ENCODE peak calls at places on chromosomes 4 and X, in eight cellular contexts. U is astrocyte, X is pancreas, E is Caco-2, F is fibroblast of lung, K is cardiac muscle cell, O is testis, S is ascending aorta. H is an unnamed sample.

GRCh38 chr4:135917016-135917415 is 1615.3 kb downstream of the PCDH18 start:
- DNase-seq in U (peak; percentile 30), X (no peak), E (no peak), F (peak; percentile 49), K (no peak), O (no peak), S (no peak), H (no peak)

GRCh38 chr4:2839060-2839459 is 4.6 kb upstream of the ADD1 start:
- DNase-seq in U (no peak), X (no peak), E (no peak), F (no peak), K (no peak), O (no peak), S (no peak), H (no peak)

GRCh38 chrX:119981286-119982070 is 37.9 kb upstream of the NKAP start:
- DNase-seq in U (no peak), X (peak; percentile 30), E (peak; percentile 46), F (peak; percentile 8), K (peak; percentile 43), O (peak; percentile 25), S (no peak), H (peak; percentile 45)

GRCh38 chrX:120310861-120311631 is at the start of gene TMEM255A:
- DNase-seq in U (no peak), X (no peak), E (no peak), F (peak; percentile 14), K (peak; percentile 21), O (no peak), S (no peak), H (no peak)

GRCh38 chr4:139665079-139665689 is 435 bp upstream of the MGST2 start:
- DNase-seq in U (no peak), X (no peak), E (no peak), F (no peak), K (no peak), O (no peak), S (no peak), H (no peak)

GRCh38 chr4:72689929-72690328 is 120.9 kb upstream of the ADAMTS3 start:
- DNase-seq in U (no peak), X (no peak), E (no peak), F (no peak), K (no peak), O (no peak), S (no peak), H (no peak)

GRCh38 chrX:155757366-155757765 is 123.8 kb upstream of the VAMP7 start:
- DNase-seq in U (no peak), X (no peak), E (no peak), F (no peak), K (no peak), O (no peak), S (no peak), H (no peak)

GRCh38 chr4:59518005-59518823 is 1681.9 kb upstream of the ADGRL3 start:
- DNase-seq in U (no peak), X (no peak), E (no peak), F (no peak), K (no peak), O (no peak), S (no peak), H (no peak)

GRCh38 chrX:153530411-153531145 is 13.1 kb downstream of the ATP2B3 start:
- DNase-seq in U (no peak), X (no peak), E (no peak), F (no peak), K (no peak), O (no peak), S (no peak), H (no peak)

GRCh38 chr4:110639207-110640092 is 16.6 kb upstream of the PITX2 start:
- DNase-seq in U (no peak), X (no peak), E (no peak), F (no peak), K (no peak), O (no peak), S (no peak), H (no peak)

GRCh38 chrX:10797493-10797892 is 177.1 kb upstream of the MID1 start:
- DNase-seq in U (peak; percentile 28), X (no peak), E (no peak), F (peak; percentile 35), K (peak; percentile 15), O (no peak), S (no peak), H (no peak)

GRCh38 chrX:124594017-124594651 is 247.8 kb downstream of the SH2D1A start:
- DNase-seq in U (no peak), X (no peak), E (no peak), F (no peak), K (peak; percentile 0), O (peak; percentile 15), S (no peak), H (no peak)

GRCh38 chr4:184815046-184815877 is 10.5 kb downstream of the ACSL1 start:
- DNase-seq in U (peak; percentile 76), X (peak; percentile 91), E (peak; percentile 92), F (peak; percentile 81), K (peak; percentile 87), O (peak; percentile 84), S (no peak), H (peak; percentile 91)

GRCh38 chr4:184818216-184818564 is 7.6 kb downstream of the ACSL1 start:
- DNase-seq in U (no peak), X (no peak), E (no peak), F (no peak), K (no peak), O (no peak), S (no peak), H (peak; percentile 84)

GRCh38 chr4:184816962-184817361 is 8.8 kb downstream of the ACSL1 start:
- DNase-seq in U (no peak), X (no peak), E (no peak), F (no peak), K (no peak), O (no peak), S (no peak), H (peak; percentile 46)

GRCh38 chr4:184819786-184820185 is 6.0 kb downstream of the ACSL1 start:
- DNase-seq in U (no peak), X (no peak), E (no peak), F (no peak), K (no peak), O (no peak), S (no peak), H (no peak)

GRCh38 chr4:184817494-184818215 is 8.1 kb downstream of the ACSL1 start:
- DNase-seq in U (no peak), X (no peak), E (no peak), F (no peak), K (no peak), O (no peak), S (no peak), H (peak; percentile 52)
- TF ChIP-seq CTCF in U (no peak), X (no peak), E (no peak), F (no peak), K (no peak), O (no peak), S (no peak), H (no peak)

GRCh38 chr4:11471613-11472012 is 42.9 kb upstream of the HS3ST1 start:
- DNase-seq in U (no peak), X (no peak), E (no peak), F (no peak), K (peak; percentile 27), O (no peak), S (no peak), H (peak; percentile 71)
- H3K4me3 ChIP-seq in U (no peak overlapping the region), X (no peak overlapping the region), E (no peak overlapping the region), F (no peak overlapping the region), K (no peak overlapping the region), O (no peak overlapping the region), S (no peak overlapping the region), H (no peak overlapping the region)

DNA sequence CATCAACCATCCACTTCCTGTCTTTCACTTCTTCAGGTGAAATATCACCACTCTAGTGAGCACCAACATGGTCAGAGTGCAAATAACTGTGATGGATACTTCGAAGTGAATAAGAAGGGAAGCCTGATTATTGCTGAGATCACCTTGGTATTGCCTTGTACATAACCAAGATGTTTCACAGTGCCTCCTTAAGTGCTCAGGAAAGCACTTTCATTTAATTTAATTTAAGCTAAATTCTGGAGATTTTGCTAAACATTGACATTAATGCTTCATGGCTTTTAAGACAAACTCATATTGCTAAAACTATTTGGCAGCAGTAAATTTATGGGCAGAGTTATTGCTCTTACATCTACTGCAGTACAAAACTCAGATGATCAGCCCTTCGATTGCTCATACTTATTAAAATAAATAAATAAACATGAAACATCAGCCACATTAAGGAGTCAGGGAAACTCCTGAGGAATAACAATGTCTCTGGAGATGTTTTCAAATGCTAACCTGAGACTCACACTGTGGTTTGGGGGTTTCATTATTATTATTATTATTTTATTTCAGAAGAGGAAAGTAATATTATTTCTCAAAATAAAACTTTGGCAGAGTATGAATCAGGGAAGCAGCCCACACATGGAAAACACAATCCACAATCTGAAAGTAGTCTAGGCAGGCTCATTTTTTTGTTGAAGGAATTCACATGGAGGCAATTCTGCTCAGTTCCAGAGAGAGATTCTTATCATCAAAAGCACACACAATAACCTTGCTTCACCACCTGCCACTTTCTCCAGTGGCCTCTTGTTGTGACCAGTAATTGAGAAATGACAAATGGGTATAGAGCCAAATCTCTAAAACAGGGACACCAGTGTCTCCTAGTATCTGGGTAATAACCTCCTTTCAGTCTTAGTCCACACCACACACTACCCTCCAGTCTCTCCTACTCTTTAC is 344.2 kb downstream of the MAPK10 start:
- DNase-seq in U (peak; percentile 12), X (no peak), E (no peak), F (peak; percentile 32), K (no peak), O (no peak), S (no peak), H (no peak)
- TF ChIP-seq CTCF in U (no peak), X (no peak), E (no peak), F (no peak), K (no peak), O (no peak), S (no peak), H (no peak)

GRCh38 chr4:174521800-174522182 is 497 bp downstream of the HPGD start:
- DNase-seq in U (no peak), X (peak; percentile 36), E (peak; percentile 45), F (no peak), K (no peak), O (peak; percentile 38), S (no peak), H (no peak)

GRCh38 chr4:174520655-174521054 is 1.6 kb downstream of the HPGD start:
- DNase-seq in U (no peak), X (no peak), E (no peak), F (no peak), K (no peak), O (no peak), S (no peak), H (no peak)

GRCh38 chr4:174522183-174523002 is at the start of gene HPGD:
- DNase-seq in U (no peak), X (peak; percentile 50), E (peak; percentile 74), F (peak; percentile 13), K (no peak), O (peak; percentile 67), S (peak; percentile 13), H (peak; percentile 49)

GRCh38 chr4:174524242-174524641 is 2.0 kb upstream of the HPGD start:
- DNase-seq in U (no peak), X (no peak), E (peak; percentile 74), F (no peak), K (no peak), O (no peak), S (no peak), H (no peak)

GRCh38 chr4:174523003-174523693 is 860 bp upstream of the HPGD start:
- DNase-seq in U (no peak), X (no peak), E (no peak), F (no peak), K (no peak), O (peak; percentile 18), S (no peak), H (no peak)
- H3K4me3 ChIP-seq in U (peak overlapping the region; percentile 68), X (no peak overlapping the region), E (peak overlapping the region; percentile 63), F (peak overlapping the region; percentile 57), K (peak overlapping the region; percentile 59), O (peak overlapping the region; percentile 63), S (peak overlapping the region; percentile 78), H (peak overlapping the region; percentile 45)